ENCODE peak calls at places on chromosomes 1 and 21, in six cellular contexts. T is uterus, F is heart right ventricle, Q is H9, H is choroid plexus epithelial cell, X is BJ. N is an unnamed sample.

GRCh38 chr1:150798509-150798908 is 9.6 kb downstream of the CTSK start:
- DNase-seq in F (no peak), Q (no peak), H (peak), X (no peak), T (no peak), N (no peak)

GRCh38 chr1:179779645-179780272 is 36.7 kb downstream of the FAM163A start:
- DNase-seq in Q (no peak), X (no peak), F (peak), T (no peak), H (peak), N (no peak)

GRCh38 chr1:1599919-1600860 is at the start of gene FNDC10:
- DNase-seq in H (no peak), F (no peak), X (no peak), Q (peak), T (no peak), N (no peak)

GRCh38 chr1:67019600-67020136 is 34.3 kb downstream of the SLC35D1 start:
- DNase-seq in H (peak), T (peak), Q (peak), X (peak), F (peak), N (no peak)

GRCh38 chr1:55213885-55214213 is 1.3 kb downstream of the USP24 start:
- DNase-seq in T (no peak), X (no peak), Q (peak), F (no peak), H (no peak), N (no peak)

GRCh38 chr1:153976819-153977249 is 640 bp downstream of the JTB start:
- DNase-seq in T (no peak), Q (no peak), X (no peak), F (no peak), H (no peak), N (no peak)

GRCh38 chr1:31549807-31550620 is 26.3 kb upstream of the TINAGL1 start:
- DNase-seq in H (no peak), X (no peak), T (no peak), Q (no peak), F (no peak), N (no peak)

GRCh38 chr1:201890223-201890622 is 1.5 kb downstream of the SHISA4 start:
- DNase-seq in X (no peak), H (no peak), F (no peak), Q (no peak), T (no peak), N (no peak)

GRCh38 chr1:219650880-219651279 is 38.0 kb upstream of the ZC3H11B start:
- DNase-seq in H (peak), T (no peak), F (no peak), X (no peak), Q (no peak), N (no peak)

GRCh38 chr1:15283500-15283899 is 36.5 kb downstream of the FHAD1 start:
- DNase-seq in H (no peak), F (peak), T (no peak), Q (no peak), X (no peak), N (no peak)

GRCh38 chr1:115170972-115171392 is 81.7 kb upstream of the TSPAN2 start:
- DNase-seq in T (peak), X (no peak), F (no peak), H (no peak), Q (no peak), N (no peak)

GRCh38 chr1:183302452-183303324 is 115.5 kb downstream of the NMNAT2 start:
- DNase-seq in T (no peak), X (no peak), H (no peak), F (no peak), Q (no peak), N (no peak)

GRCh38 chr1:161335796-161336195 is 21.6 kb downstream of the SDHC start:
- DNase-seq in Q (no peak), T (no peak), H (peak), X (no peak), F (no peak), N (no peak)

GRCh38 chr1:46446646-46447498 is 42.8 kb upstream of the DMBX1 start:
- DNase-seq in Q (peak), F (peak), X (no peak), T (peak), H (peak), N (peak)

GRCh38 chr1:26996024-26996423 is 2.5 kb downstream of the TRNP1 start:
- DNase-seq in T (no peak), F (no peak), H (no peak), X (no peak), Q (peak), N (no peak)

GRCh38 chr1:227357229-227358078 is 39.2 kb upstream of the CDC42BPA start:
- DNase-seq in H (peak), T (peak), Q (peak), X (peak), F (peak), N (no peak)

GRCh38 chr1:15352122-15352957 is 57.3 kb upstream of the EFHD2 start:
- DNase-seq in F (no peak), X (no peak), H (peak), Q (no peak), T (no peak), N (no peak)

GRCh38 chr1:11757047-11757446 is 4.9 kb upstream of the C1orf167 start:
- DNase-seq in T (no peak), F (no peak), Q (no peak), X (no peak), H (no peak), N (no peak)

GRCh38 chr1:11749996-11750395 is 12.0 kb upstream of the C1orf167 start:
- DNase-seq in T (no peak), F (no peak), H (no peak), X (no peak), Q (no peak), N (no peak)

GRCh38 chr1:11751087-11751486 is 10.9 kb upstream of the C1orf167 start:
- DNase-seq in T (no peak), X (no peak), Q (no peak), F (no peak), H (no peak), N (no peak)

GRCh38 chr1:11752359-11753208 is 9.4 kb upstream of the C1orf167 start:
- DNase-seq in X (no peak), Q (no peak), T (no peak), H (no peak), F (no peak), N (no peak)

DNA sequence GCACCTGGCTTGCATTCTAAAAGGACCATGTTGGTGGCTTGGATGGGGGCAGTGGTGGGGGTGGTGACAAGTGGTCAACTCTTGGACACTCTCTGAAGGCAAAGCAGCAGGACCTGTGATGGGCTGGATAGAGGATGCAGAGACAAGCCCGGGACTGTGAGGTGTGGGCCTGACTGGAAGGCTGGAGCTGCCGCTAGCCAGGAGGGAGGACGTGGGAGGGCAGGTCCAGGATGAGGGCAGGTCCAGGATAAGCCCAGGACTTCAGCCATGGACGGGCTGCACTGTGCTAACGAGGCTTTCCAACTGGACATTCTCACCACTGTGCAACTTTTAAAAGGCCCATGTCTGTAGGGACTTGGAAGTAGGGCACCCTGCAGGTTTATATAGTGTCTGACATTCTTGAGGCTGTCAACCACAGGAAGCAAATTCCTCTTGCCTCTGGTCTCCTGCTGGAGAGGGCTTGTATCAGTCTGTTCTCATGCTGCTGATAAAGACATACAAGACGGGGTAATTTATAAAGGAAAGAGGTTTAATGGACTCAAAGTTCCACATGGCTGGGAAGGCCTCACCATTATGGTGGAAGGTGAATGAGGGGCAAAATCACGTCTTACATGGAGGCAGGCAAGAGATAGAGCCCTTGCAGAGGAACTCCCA is 8.3 kb upstream of the C1orf167 start:
- DNase-seq in H (peak), X (no peak), T (no peak), Q (no peak), F (no peak), N (no peak)
- TF ChIP-seq CTCF in H (peak), X (no peak), T (no peak), Q (no peak), F (no peak), N (no peak)

GRCh38 chr1:3785045-3785444 is 11.3 kb downstream of the LRRC47 start:
- DNase-seq in H (no peak), T (no peak), Q (no peak), X (no peak), F (no peak), N (no peak)

GRCh38 chr1:3786468-3787346 is 9.6 kb downstream of the LRRC47 start:
- DNase-seq in Q (no peak), T (no peak), H (no peak), F (no peak), X (no peak), N (no peak)

GRCh38 chr1:3783651-3784474 is 11.3 kb downstream of the SMIM1 start:
- DNase-seq in Q (no peak), F (no peak), X (no peak), T (no peak), H (no peak), N (no peak)

GRCh38 chr1:3787347-3787710 is 9.0 kb downstream of the LRRC47 start:
- DNase-seq in X (no peak), H (no peak), F (no peak), T (no peak), Q (no peak), N (no peak)

DNA sequence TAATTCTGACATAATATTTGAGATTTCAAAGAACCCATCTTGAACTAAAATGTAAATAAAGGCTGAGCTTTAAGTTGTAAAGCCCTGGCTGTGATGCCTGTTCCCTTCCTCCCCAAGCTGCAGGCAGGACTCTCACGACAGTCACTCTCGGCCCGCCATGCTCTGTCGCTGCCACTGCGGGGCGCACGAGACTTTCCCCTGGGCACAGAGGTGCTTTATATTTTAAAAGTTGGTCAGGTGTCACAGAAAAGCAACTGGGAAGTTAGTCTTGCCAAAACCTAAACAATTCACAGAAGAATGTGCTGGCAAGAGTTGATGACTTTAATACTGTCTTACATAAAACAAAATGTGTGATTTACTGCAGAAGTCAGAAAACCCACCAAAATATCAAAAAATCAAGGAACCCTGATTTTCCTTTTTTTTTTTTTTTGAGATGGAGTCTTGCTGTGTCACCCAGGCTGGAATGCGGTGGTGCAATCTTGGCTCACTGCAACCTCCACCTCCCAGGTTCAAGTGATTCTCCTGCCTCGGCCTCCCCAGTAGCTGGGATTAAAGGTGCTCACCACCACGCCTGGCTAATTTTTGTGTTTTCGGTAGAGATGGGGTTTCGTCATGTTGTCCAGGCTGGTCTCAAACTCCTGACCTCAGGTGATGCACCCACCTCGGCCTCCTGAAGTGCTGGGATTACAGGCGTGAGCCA is 10.7 kb downstream of the LRRC47 start:
- DNase-seq in H (peak), F (no peak), Q (peak), T (no peak), X (no peak), N (peak)
- TF ChIP-seq CTCF in H (peak), F (no peak), Q (peak), T (no peak), X (peak), N (peak)

DNA sequence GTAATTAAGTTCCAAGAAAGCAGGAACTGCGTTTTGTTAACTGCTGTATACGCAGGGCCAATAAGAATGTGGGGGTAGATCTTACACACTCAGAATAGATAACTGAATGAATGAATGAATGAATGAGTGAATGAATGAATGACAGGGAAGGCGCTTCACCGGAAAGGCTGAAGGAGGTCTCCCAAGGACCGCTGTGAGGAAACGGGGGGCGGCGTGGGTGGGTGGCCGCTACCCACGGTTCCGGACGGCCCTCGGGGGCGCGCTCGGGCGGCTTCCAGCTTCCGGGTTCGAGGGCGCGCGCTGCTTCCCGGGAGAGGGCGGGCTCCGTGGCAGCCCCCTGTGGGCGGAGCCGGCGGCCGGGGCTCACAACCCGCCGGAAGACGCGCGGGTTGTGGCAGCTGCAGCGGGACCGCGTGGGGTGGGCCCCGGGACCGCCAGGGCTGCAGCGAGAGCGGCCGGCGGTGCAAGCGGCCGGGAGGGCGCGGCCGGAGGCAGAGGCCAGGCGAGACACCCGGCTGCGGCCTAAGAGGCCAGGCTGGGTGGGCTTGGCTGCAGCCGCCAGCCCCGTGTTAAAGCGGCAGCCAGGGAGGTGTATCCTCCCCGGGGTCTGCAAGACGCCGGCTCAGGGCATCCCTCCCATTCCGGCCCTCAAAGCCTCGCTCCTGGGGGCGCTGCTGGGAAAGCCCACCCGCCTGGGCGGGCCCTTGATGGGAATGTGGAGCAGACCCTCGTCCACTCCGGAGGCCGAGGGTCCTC is at the start of gene ZFP69:
- DNase-seq in H (peak), F (peak), T (peak), Q (peak), X (no peak), N (peak)
- TF ChIP-seq CTCF in H (no peak), F (no peak), T (no peak), Q (no peak), X (no peak), N (no peak)

DNA sequence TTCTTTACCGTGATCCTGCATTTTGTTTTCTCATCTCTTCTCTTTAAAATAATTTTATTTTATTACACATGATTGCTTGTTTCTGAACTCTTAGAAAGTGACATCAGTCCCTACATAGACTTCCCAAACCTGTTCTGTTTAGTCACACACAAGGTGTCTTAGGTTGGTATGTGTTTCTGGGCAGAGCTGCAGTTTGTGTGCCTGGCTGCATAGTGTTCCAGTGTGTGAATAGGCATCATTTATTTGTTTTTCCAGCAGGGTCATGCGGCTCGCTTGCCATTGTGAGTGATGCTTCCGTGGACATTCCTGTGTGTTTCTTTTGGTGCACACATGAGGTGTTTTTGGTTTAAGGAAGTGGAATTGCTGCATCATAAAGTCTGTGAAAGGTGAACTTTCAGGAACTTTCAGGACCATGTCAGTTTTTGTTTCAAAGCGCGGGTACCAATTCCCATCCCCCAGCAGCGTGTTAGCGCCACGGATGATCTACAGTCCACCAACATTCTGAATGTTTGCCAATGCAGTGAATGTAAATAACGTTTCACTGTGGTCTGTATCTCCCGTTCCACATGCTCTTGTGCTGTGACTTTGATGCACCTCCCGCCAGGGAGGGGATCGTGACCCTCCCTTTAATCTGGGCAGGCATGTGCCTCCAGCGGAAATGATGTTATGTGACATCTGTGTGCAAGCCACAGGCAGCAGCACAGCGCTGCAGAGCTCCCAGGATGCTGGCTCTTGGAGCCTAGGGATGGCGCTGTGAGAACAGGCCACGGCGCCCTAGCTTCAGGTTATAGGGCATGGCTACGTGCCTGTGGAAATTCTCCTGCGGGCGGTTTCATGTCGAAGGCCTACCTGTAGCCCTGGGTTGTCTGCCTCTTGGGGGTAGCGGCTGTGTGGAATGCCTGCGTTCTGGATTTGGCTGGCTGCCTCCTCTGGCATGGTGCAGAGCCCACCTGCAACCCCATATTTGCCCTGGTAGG is 144.6 kb upstream of the COL6A1 start:
- DNase-seq in T (no peak), H (peak), F (no peak), Q (peak), X (no peak), N (no peak)
- TF ChIP-seq CTCF in T (no peak), H (peak), F (no peak), Q (no peak), X (no peak), N (no peak)

DNA sequence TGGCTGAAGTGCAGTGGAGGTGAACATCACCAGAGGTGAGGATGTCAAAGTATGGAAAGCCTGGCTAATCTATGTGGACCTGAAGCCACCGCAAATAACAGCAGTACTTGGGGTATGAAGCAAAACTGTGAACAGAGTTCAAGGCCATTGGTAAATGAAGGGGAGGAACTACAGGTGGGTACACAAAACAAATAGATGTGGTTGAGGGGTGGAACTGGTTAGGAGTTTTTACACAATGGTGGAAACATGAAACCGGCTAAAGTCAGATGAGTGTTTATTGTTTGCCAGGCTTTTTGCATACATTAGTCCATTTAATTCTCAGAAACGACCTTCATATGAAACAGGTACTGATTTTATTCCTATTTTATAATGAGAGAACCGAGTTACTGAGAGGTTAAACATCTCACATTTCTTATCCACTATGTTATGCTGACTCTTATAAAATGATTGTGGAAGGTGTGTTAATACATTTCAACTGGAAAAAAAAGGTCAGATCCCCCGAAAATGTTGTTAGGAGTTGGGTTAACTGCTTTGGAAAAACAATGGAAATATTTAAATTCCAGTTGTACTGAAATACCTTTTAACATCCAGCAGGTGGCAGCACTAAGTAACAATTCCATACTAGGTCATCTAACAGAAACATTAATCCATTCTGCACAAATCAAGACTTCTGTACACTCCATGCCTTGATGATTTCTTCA is 44.3 kb upstream of the GTF2B start:
- DNase-seq in T (no peak), F (no peak), X (no peak), H (peak), Q (no peak), N (peak)
- TF ChIP-seq CTCF in T (peak), F (peak), X (peak), H (peak), Q (peak), N (peak)

GRCh38 chr1:58035523-58035922 is 511.0 kb downstream of the OMA1 start:
- DNase-seq in X (no peak), T (no peak), Q (peak), F (no peak), H (no peak), N (no peak)
- TF ChIP-seq CTCF in X (peak), T (no peak), Q (peak), F (no peak), H (no peak), N (peak)

DNA sequence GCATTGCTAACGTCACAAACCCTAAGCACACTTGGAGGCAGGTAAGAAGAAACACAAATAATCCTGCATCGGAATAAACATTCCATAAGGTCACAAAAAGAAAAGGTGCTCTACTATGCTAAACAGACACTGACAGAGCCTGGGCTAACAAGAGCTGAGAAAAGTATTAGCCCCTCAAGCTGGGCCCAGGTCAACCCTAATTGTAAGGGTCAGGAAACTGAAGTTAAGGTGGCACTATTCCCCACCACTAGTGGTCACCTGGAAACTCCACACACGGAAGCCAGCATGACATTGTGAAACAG is 1.3 kb downstream of the PTTG1IP start:
- DNase-seq in X (no peak), F (no peak), H (no peak), T (no peak), Q (no peak), N (peak)
- TF ChIP-seq CTCF in X (no peak), F (no peak), H (no peak), T (no peak), Q (no peak), N (peak)

DNA sequence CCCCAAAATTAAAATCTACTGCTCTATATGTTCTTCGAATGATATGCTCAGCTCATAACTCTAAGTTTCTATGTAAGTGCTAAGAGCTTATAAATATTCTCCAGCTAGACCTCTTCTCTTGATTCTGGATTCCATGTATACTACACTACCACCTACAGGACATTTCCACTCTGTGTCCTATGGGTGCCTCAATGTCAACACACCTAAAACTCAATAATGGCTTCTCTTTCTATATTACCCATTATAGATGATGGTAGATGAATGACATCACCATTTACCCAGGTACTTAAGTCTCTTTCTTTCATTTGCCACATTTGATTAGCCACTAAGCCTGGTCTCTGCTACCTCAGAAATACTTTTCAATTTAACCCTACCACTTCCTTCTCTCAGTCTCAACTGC is 41.3 kb downstream of the TBX19 start:
- DNase-seq in T (no peak), X (no peak), Q (no peak), F (no peak), H (peak), N (peak)
- TF ChIP-seq CTCF in T (peak), X (peak), Q (peak), F (peak), H (peak), N (peak)

GRCh38 chr21:43645414-43645891 is 13.8 kb downstream of the HSF2BP start:
- DNase-seq in F (peak), H (peak), T (peak), X (no peak), Q (peak), N (peak)
- TF ChIP-seq CTCF in F (peak), H (peak), T (peak), X (peak), Q (peak), N (peak)